ENCODE peak calls at places on chromosomes 7 and 10, in ten cellular contexts. E is psoas muscle; I is stimulated activated CD4-positive, alpha-beta T cell treated with anti-CD3 and anti-CD28 coated beads, Interleukin-1b, Interleukin-23, amount 100 ng/mL, for 48 hours; W is hepatocyte; S is NCI-H2029; T is IMR-90; G is heart left ventricle; P is SHP77 treated with DMSO at 0.1 percent for 48 hours; N is mesothelial cell of epicardium; V is renal cortical epithelial cell. X is an unnamed sample.
A peak's percentile ranks its signal among the peaks of the same experiment; 100 is the strongest.

GRCh38 chr7:36272211-36272566 is 117.5 kb upstream of the ANLN start:
- DNase-seq in N (no peak), S (no peak), E (no peak), T (no peak), V (no peak), I (no peak), W (no peak), P (no peak), G (no peak), X (no peak)

GRCh38 chr10:85067955-85068354 is 739.6 kb downstream of the CCSER2 start:
- DNase-seq in T (no peak), E (no peak), G (no peak), V (no peak), P (no peak), N (no peak), S (no peak), W (no peak), I (no peak), X (no peak)

GRCh38 chr10:103967433-103968142 is 648 bp downstream of the SLK start:
- DNase-seq in N (peak; percentile 38), V (no peak), P (no peak), G (no peak), W (peak; percentile 70), I (no peak), T (no peak), S (no peak), E (no peak), X (peak; percentile 71)

GRCh38 chr10:28997736-28998135 is 291.1 kb upstream of the LYZL1 start:
- DNase-seq in V (peak; percentile 15), E (no peak), T (peak; percentile 16), G (no peak), W (peak; percentile 32), S (no peak), N (no peak), I (no peak), P (no peak), X (no peak)

GRCh38 chr7:47411281-47411869 is 170.5 kb downstream of the TNS3 start:
- DNase-seq in I (no peak), E (no peak), S (no peak), T (no peak), N (no peak), G (no peak), W (no peak), P (no peak), V (no peak), X (no peak)

GRCh38 chr7:36155811-36156361 is 2.8 kb downstream of the EEPD1 start:
- DNase-seq in E (peak; percentile 89), W (peak; percentile 34), N (no peak), V (no peak), I (no peak), G (peak; percentile 63), T (peak; percentile 53), P (no peak), S (peak; percentile 28), X (peak; percentile 51)

GRCh38 chr10:72779874-72780273 is 87.9 kb downstream of the MCU start:
- DNase-seq in G (no peak), W (no peak), V (no peak), E (no peak), N (no peak), S (no peak), I (no peak), T (no peak), P (no peak), X (no peak)

GRCh38 chr7:112538859-112539258 is 58.1 kb downstream of the LSMEM1 start:
- DNase-seq in N (no peak), T (no peak), I (no peak), W (no peak), G (no peak), S (no peak), P (no peak), V (no peak), E (no peak), X (no peak)

GRCh38 chr7:152760384-152761115 is 998 bp downstream of the ACTR3B start:
- DNase-seq in E (no peak), V (peak; percentile 17), S (no peak), W (no peak), P (no peak), T (peak; percentile 24), I (no peak), N (no peak), G (no peak), X (peak; percentile 69)

GRCh38 chr10:115093776-115094361 is 704 bp downstream of the ATRNL1 start:
- DNase-seq in T (no peak), V (no peak), G (peak; percentile 19), S (no peak), E (peak; percentile 48), W (peak; percentile 35), I (peak; percentile 2), P (no peak), N (no peak), X (no peak)

GRCh38 chr7:90708841-90709317 is 112.8 kb downstream of the CDK14 start:
- DNase-seq in T (no peak), E (no peak), S (no peak), G (no peak), W (peak; percentile 55), P (no peak), V (peak; percentile 58), I (peak; percentile 4), N (no peak), X (peak; percentile 72)